ENCODE peak calls at places on chromosome 14, in six cellular contexts. W is hepatocyte, X is stomach, Q is tibial artery, P is aorta, Z is colonic mucosa. A is an unnamed sample. For H3K27me3, the result is how much of the 10 kb centered on the place peaks cover.

GRCh38 chr14:25009891-25010290 is 40.1 kb downstream of the STXBP6 start:
- DNase-seq in P (no peak), Q (no peak), W (peak), X (no peak), Z (no peak), A (no peak)

GRCh38 chr14:24241829-24242443 is 487 bp downstream of the TINF2 start:
- DNase-seq in P (peak), W (peak), X (peak), Q (peak), Z (peak), A (no peak)

GRCh38 chr14:69937367-69937777 is 58.2 kb downstream of the SMOC1 start:
- DNase-seq in X (no peak), Q (no peak), Z (no peak), W (peak), P (no peak), A (no peak)

GRCh38 chr14:66254066-66254465 is 232.1 kb upstream of the CCDC196 start:
- DNase-seq in W (no peak), Z (no peak), P (no peak), Q (no peak), X (no peak), A (no peak)

GRCh38 chr14:64692597-64693350 is 11.4 kb upstream of the PLEKHG3 start:
- DNase-seq in Q (no peak), W (no peak), Z (peak), P (no peak), X (peak), A (no peak)

GRCh38 chr14:79411403-79412174 is 799.7 kb downstream of the DIO2 start:
- DNase-seq in Q (no peak), P (no peak), W (no peak), X (no peak), Z (no peak), A (no peak)

GRCh38 chr14:36944307-36945010 is 227.9 kb downstream of the SLC25A21 start:
- DNase-seq in Q (no peak), W (no peak), P (no peak), Z (no peak), X (no peak), A (no peak)

GRCh38 chr14:76771432-76771980 is 10.2 kb downstream of the VASH1 start:
- DNase-seq in W (no peak), X (no peak), Q (no peak), Z (peak), P (peak), A (no peak)

GRCh38 chr14:73025544-73025943 is 1.4 kb downstream of the ZFYVE1 start:
- DNase-seq in X (no peak), Z (no peak), P (no peak), W (no peak), Q (no peak), A (no peak)

GRCh38 chr14:22502007-22502406 is 87.0 kb downstream of the DAD1 start:
- DNase-seq in Z (peak), Q (no peak), X (no peak), W (no peak), P (peak), A (no peak)

GRCh38 chr14:99273025-99273723 is 1.2 kb upstream of the BCL11B start:
- DNase-seq in Q (no peak), P (no peak), W (peak), X (peak), Z (peak), A (no peak)

GRCh38 chr14:31902915-31903646 is 174.0 kb upstream of the ARHGAP5 start:
- DNase-seq in Z (no peak), X (no peak), Q (no peak), W (no peak), P (no peak), A (no peak)

GRCh38 chr14:61281186-61281676 is at the start of gene TMEM30B:
- DNase-seq in X (peak), P (peak), Q (no peak), W (peak), Z (peak), A (no peak)

GRCh38 chr14:61631044-61631692 is 64.1 kb upstream of the HIF1A start:
- DNase-seq in W (no peak), P (no peak), X (no peak), Q (no peak), Z (no peak), A (no peak)

GRCh38 chr14:80658733-80659132 is 282.8 kb downstream of the CEP128 start:
- DNase-seq in X (no peak), W (no peak), Z (no peak), P (no peak), Q (no peak), A (no peak)

GRCh38 chr14:29741909-29742401 is 185.7 kb downstream of the PRKD1 start:
- DNase-seq in W (no peak), Z (no peak), P (no peak), Q (no peak), X (no peak), A (no peak)

GRCh38 chr14:92501891-92502351 is 11.7 kb upstream of the RIN3 start:
- DNase-seq in Q (no peak), P (no peak), Z (no peak), X (no peak), W (no peak), A (no peak)

GRCh38 chr14:92506230-92506629 is 7.4 kb upstream of the RIN3 start:
- DNase-seq in X (no peak), W (no peak), Z (no peak), P (peak), Q (no peak), A (no peak)

GRCh38 chr14:92502541-92503286 is 10.9 kb upstream of the RIN3 start:
- DNase-seq in Q (no peak), X (no peak), P (peak), W (no peak), Z (no peak), A (no peak)

GRCh38 chr14:92505826-92506225 is 7.8 kb upstream of the RIN3 start:
- DNase-seq in Z (no peak), X (no peak), P (peak), W (no peak), Q (no peak), A (no peak)

DNA sequence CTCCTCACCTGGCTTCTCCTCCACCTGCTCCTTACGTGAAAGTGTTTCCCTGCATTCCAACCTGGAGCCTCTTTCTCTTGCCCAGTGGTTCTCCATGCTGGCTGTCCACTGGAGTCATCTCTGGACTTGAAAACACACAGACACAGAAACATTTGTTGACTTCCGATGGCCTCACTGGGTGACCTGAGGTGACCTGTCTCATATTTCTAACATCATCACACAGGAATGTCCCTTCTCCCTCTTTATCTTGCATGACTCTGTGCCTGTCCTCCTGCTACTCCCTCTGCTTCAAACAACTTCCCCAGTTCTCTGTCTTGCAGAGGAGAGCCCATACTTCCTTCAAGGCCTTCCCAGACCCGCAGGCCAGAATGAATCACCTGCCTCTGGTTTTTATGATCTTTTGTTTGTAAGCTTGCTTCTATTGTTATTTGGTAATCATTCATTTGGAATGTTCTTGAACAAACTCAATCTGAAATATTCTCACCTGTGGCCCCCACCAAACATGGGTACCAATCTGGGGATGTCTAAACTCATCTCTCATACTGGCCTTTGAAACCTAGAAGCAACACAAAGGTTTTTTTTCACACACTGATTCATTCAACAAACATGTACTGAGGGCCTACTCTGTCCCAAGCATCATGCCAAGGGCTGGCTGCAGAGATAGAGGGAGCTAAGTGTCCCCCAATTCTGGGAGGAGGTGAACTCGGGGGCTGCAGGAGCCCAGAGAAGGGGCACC is 9.7 kb upstream of the RIN3 start:
- DNase-seq in P (peak), Z (no peak), X (no peak), W (peak), Q (peak), A (no peak)
- H3K27me3 ChIP-seq in P (under half), Z (under half), X (under half), W (under half), Q (under half), A (under half)

GRCh38 chr14:56886471-56887062 is 76.3 kb upstream of the OTX2 start:
- DNase-seq in X (no peak), Z (no peak), W (no peak), Q (no peak), P (no peak), A (no peak)

GRCh38 chr14:56888274-56888673 is 78.0 kb upstream of the OTX2 start:
- DNase-seq in P (no peak), Q (no peak), X (no peak), Z (no peak), W (no peak), A (peak)

GRCh38 chr14:56891226-56891625 is 80.9 kb upstream of the OTX2 start:
- DNase-seq in Z (no peak), P (no peak), Q (no peak), W (peak), X (no peak), A (no peak)

GRCh38 chr14:56887211-56887610 is 76.9 kb upstream of the OTX2 start:
- DNase-seq in Z (no peak), P (no peak), W (no peak), X (no peak), Q (no peak), A (no peak)

DNA sequence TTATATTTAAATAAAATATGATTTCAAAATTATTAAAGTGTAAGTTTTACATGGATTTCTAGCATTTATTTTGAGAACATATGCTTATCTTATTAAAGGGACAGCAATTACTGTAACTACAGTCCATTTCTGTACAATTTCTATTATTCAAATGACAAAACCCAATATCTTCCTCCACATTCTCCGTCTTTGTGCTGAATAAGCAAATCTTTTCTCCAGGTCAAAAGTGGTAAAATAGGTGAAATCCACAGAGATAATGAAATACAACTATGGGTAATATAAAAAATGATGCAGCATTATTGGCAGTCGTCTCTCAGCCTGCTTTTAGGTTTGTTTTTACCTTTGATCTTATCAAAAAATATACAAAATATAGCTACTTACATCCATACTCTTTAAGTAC is 79.4 kb upstream of the OTX2 start:
- DNase-seq in W (no peak), Z (no peak), Q (no peak), P (no peak), X (no peak), A (no peak)
- H3K27me3 ChIP-seq in W (under half), Z (under half), Q (under half), P (under half), X (under half), A (half or more)

GRCh38 chr14:59913187-59913586 is 6.8 kb upstream of the LRRC9 start:
- DNase-seq in W (no peak), Q (no peak), X (no peak), Z (no peak), P (no peak), A (no peak)
- H3K27me3 ChIP-seq in W (under half), Q (under half), X (under half), Z (under half), P (under half), A (under half)

DNA sequence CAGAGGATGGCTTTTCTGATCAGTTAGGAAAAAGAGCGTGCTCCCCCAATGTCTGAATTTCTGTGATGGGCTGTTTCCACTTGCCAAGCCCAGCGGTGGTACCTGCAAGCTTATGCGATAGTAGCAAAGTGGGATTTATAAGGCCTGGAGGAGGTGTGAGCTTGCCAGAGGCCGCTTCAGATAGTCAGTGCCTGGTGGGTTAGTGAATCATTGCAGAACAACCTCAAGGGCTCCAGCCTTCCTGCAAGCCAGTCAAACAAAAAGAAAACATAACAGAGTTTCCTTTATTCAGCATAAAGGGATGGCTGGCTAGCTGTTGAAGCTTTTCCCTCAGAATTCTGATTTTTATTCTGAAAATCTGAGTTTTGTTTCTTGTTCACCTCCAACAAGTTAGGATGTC is 7.6 kb upstream of the BMP4 start:
- DNase-seq in P (no peak), Q (no peak), X (no peak), W (peak), Z (no peak), A (no peak)
- H3K27me3 ChIP-seq in P (under half), Q (under half), X (under half), W (under half), Z (under half), A (half or more)

GRCh38 chr14:104504172-104504735 is 75.3 kb upstream of the C14orf180 start:
- DNase-seq in X (no peak), Z (no peak), P (no peak), Q (no peak), W (no peak), A (no peak)
- H3K27me3 ChIP-seq in X (under half), Z (under half), P (under half), Q (under half), W (under half), A (under half)

GRCh38 chr14:104294628-104294982 is 156.2 kb downstream of the KIF26A start:
- DNase-seq in Z (peak), Q (peak), P (peak), X (no peak), W (no peak), A (no peak)
- H3K27me3 ChIP-seq in Z (under half), Q (half or more), P (under half), X (half or more), W (under half), A (under half)

DNA sequence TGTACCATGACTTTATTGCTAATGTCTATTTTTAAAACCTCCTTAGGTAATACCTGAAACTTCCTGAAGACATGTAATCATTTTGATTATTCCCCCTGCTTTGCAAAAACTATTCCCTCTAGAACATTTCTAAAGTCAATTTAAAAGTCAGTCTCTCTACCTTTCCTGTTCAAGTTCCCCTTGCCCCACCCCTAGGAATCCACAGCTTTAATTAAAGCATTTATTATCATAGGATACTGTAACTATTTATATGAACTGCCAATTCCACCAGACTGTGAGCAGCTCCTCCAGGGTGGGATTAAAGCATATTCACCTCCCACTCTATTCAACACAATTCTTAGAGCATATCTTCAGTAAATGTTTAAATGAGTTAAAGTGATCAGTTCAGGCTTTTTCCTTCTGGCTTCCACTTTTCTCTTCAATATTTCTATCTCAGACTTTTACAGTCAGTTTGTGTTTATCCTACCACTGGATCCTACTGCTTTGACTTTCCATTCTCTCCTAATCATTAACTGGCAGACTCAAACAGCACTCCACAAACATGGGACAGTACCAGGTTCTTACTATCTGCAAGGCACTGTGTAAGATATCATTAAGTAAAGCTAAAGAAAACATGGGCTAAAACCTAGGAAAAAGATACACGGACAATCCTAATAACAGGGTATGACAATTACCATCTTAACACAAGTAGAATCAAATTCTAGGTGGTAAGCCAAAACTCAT is 39.1 kb downstream of the PTPN21 start:
- DNase-seq in P (no peak), Z (no peak), W (peak), Q (no peak), X (no peak), A (no peak)
- H3K27me3 ChIP-seq in P (under half), Z (under half), W (under half), Q (under half), X (under half), A (under half)

DNA sequence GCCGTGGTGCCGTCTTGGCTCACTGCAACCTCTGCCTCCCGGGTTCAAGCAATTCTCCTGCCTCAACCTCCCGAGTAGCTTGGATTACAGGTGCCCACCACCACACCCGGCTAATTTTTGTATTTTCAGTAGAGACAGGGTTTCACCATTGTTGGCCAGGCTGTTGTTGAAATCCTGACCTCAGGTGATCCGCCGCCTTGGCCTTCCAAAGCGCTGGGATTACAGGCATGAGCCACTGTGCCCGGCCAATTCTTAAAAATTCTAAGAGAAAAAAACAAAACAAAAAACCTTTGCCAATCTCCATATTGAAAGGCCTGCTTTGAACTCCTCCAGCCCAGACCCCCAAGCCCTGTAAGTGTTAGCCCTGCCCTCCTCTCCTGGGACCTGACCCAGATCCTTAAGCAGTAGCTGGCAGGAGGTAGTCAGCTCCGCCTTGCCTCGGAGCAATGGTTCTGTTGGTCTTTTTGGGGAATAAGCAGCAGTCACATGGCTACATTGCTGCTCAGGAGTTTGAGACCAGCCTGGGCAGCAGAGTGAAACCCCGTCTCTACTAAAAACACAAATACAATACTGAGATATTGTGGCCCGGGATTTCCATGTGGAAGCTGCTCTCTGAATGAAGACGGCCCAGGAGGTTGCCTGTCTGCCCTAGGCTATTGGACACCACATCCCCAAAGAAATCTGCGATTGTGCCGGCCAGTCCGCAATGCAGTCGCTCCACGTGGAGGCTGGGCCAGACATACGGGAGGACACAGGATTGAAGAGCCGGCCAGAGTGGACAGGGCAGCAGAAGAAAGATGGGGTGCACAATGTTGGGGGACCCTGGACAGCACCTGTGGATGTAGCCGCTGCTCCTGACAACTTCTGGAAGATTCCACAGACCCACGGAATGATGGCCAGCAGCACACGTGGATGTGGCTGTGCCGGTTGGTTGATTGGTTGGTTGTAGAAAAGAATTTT is 28.8 kb upstream of the BEGAIN start:
- DNase-seq in W (no peak), Q (peak), Z (no peak), X (no peak), P (peak), A (no peak)
- H3K27me3 ChIP-seq in W (under half), Q (half or more), Z (under half), X (under half), P (under half), A (under half)

GRCh38 chr14:77862154-77862783 is 62.4 kb downstream of the ADCK1 start:
- DNase-seq in Q (peak), W (peak), P (peak), X (peak), Z (peak), A (peak)
- H3K27me3 ChIP-seq in Q (under half), W (under half), P (under half), X (under half), Z (under half), A (under half)

GRCh38 chr14:104570869-104571635 is 8.5 kb upstream of the C14orf180 start:
- DNase-seq in Z (no peak), X (no peak), P (no peak), W (no peak), Q (no peak), A (no peak)

GRCh38 chr14:104572668-104573067 is 6.9 kb upstream of the C14orf180 start:
- DNase-seq in Q (no peak), Z (no peak), W (no peak), X (no peak), P (no peak), A (no peak)

GRCh38 chr14:104573930-104574329 is 5.6 kb upstream of the C14orf180 start:
- DNase-seq in W (peak), X (no peak), Q (no peak), Z (no peak), P (no peak), A (no peak)

GRCh38 chr14:104574536-104574935 is 5.0 kb upstream of the C14orf180 start:
- DNase-seq in P (no peak), X (no peak), W (no peak), Z (no peak), Q (no peak), A (no peak)

GRCh38 chr14:104572024-104572623 is 7.4 kb upstream of the C14orf180 start:
- DNase-seq in Z (no peak), P (no peak), Q (no peak), W (no peak), X (no peak), A (no peak)
- H3K27me3 ChIP-seq in Z (under half), P (under half), Q (half or more), W (under half), X (half or more), A (under half)

A was measured in neuronal stem cell.